ENCODE peak calls at places on chromosome 2, in six cellular contexts. J is neuronal stem cell; C is Daoy; Q is NCI-H187 treated with DMSO at 0.1 percent for 48 hours; Y is NCI-H2029 treated with DMSO at 0.1 percent for 48 hours; L is CD8-positive, alpha-beta T cell. B is an unnamed sample.

GRCh38 chr2:10575566-10576300 is 114.0 kb downstream of the NOL10 start:
- DNase-seq in Q (no peak), C (peak; percentile 78), Y (no peak), J (no peak), L (no peak), B (no peak)

GRCh38 chr2:120788349-120788700 is 52.7 kb downstream of the GLI2 start:
- DNase-seq in Y (no peak), Q (no peak), C (peak; percentile 28), L (no peak), J (no peak), B (no peak)

GRCh38 chr2:208129804-208130712 is at the start of gene CRYGC:
- DNase-seq in C (peak; percentile 17), Y (no peak), Q (no peak), J (no peak), L (no peak), B (peak; percentile 22)

GRCh38 chr2:109131777-109132176 is 2.8 kb downstream of the SH3RF3 start:
- DNase-seq in Q (no peak), Y (no peak), J (no peak), C (no peak), L (no peak), B (no peak)

GRCh38 chr2:144421606-144422510 is 98.1 kb downstream of the ZEB2 start:
- DNase-seq in Q (no peak), J (no peak), C (no peak), L (no peak), Y (no peak), B (no peak)

GRCh38 chr2:85667561-85668008 is 414 bp downstream of the SFTPB start:
- DNase-seq in J (no peak), Y (no peak), Q (no peak), C (no peak), L (no peak), B (no peak)

GRCh38 chr2:18050001-18050400 is 171.5 kb downstream of the KCNS3 start:
- DNase-seq in Q (no peak), C (no peak), J (no peak), Y (no peak), L (no peak), B (no peak)

GRCh38 chr2:120222186-120223033 is 790 bp downstream of the TMEM185B start:
- DNase-seq in Y (no peak), J (no peak), Q (no peak), L (no peak), C (no peak), B (no peak)

GRCh38 chr2:209614630-209615369 is 156.8 kb upstream of the UNC80 start:
- DNase-seq in Q (no peak), J (peak; percentile 77), Y (no peak), C (no peak), L (no peak), B (peak; percentile 89)

GRCh38 chr2:156005999-156006712 is 326.4 kb downstream of the NR4A2 start:
- DNase-seq in C (no peak), L (no peak), Y (no peak), J (no peak), Q (no peak), B (no peak)

GRCh38 chr2:135676031-135676430 is 65.6 kb upstream of the UBXN4 start:
- DNase-seq in J (no peak), Y (no peak), C (no peak), L (no peak), Q (no peak), B (no peak)

GRCh38 chr2:179861777-179862117 is 335 bp upstream of the ZNF385B start:
- DNase-seq in L (no peak), Q (no peak), C (peak; percentile 1), J (peak; percentile 38), Y (no peak), B (peak; percentile 52)

GRCh38 chr2:201205516-201205850 is 22.5 kb downstream of the CASP10 start:
- DNase-seq in Y (no peak), L (no peak), J (no peak), C (no peak), Q (no peak), B (no peak)